ENCODE peak calls at places on chromosomes 6 and 20, in ten cellular contexts. N is frontal cortex; F is fibroblast of gingiva; D is NCI-H1092; B is stimulated activated CD8-positive, alpha-beta memory T cell treated with anti-CD3 and anti-CD28 coated beads, Interleukin-4, amount 100 ng/mL, for 1 hour; P is progenitor cell of endocrine pancreas; I is ELR; T is AG09309; S is heart left ventricle; J is MV-4-11. L is an unnamed sample.

GRCh38 chr6:33116881-33117711 is 41.3 kb downstream of the HLA-DPB1 start:
- DNase-seq in N (no peak), F (no peak), D (no peak), B (no peak), P (no peak), I (peak; percentile 12), T (no peak), S (no peak), J (no peak), L (no peak)

GRCh38 chr20:53736757-53737403 is 143.2 kb upstream of the ZNF217 start:
- DNase-seq in N (no peak), F (peak; percentile 36), D (no peak), B (no peak), P (no peak), I (peak; percentile 66), T (no peak), S (no peak), J (peak; percentile 86), L (no peak)

GRCh38 chr20:13029687-13030510 is 21.1 kb downstream of the SPTLC3 start:
- DNase-seq in N (no peak), F (peak; percentile 91), D (no peak), B (no peak), P (no peak), I (peak; percentile 97), T (peak; percentile 88), S (no peak), J (no peak), L (no peak)

GRCh38 chr6:169556758-169557505 is 144.9 kb downstream of the WDR27 start:
- DNase-seq in N (no peak), F (no peak), D (no peak), B (no peak), P (no peak), I (no peak), T (no peak), S (no peak), J (no peak), L (no peak)

GRCh38 chr6:134678436-134678889 is 271.4 kb downstream of the ALDH8A1 start:
- DNase-seq in N (no peak), F (peak; percentile 11), D (peak; percentile 76), B (no peak), P (no peak), I (no peak), T (no peak), S (peak; percentile 76), J (no peak), L (no peak)

GRCh38 chr20:38153011-38153329 is 12.1 kb downstream of the TGM2 start:
- DNase-seq in N (no peak), F (peak; percentile 52), D (no peak), B (no peak), P (no peak), I (peak; percentile 61), T (no peak), S (no peak), J (no peak), L (no peak)

GRCh38 chr6:2429460-2429859 is 184.1 kb upstream of the GMDS start:
- DNase-seq in N (no peak), F (peak; percentile 39), D (no peak), B (no peak), P (no peak), I (no peak), T (no peak), S (no peak), J (no peak), L (no peak)

GRCh38 chr6:167996424-167997199 is 859 bp upstream of the KIF25 start:
- DNase-seq in N (no peak), F (no peak), D (no peak), B (no peak), P (no peak), I (no peak), T (no peak), S (no peak), J (no peak), L (no peak)

GRCh38 chr6:56314683-56315523 is 67.5 kb upstream of the COL21A1 start:
- DNase-seq in N (no peak), F (no peak), D (peak; percentile 11), B (no peak), P (no peak), I (peak; percentile 67), T (no peak), S (no peak), J (no peak), L (no peak)

GRCh38 chr6:87155272-87155919 is at the start of gene ZNF292:
- DNase-seq in N (peak; percentile 77), F (peak; percentile 97), D (peak; percentile 95), B (peak; percentile 89), P (peak; percentile 92), I (peak; percentile 99), T (peak; percentile 83), S (peak; percentile 96), J (peak; percentile 95), L (peak; percentile 85)

GRCh38 chr6:166008441-166009369 is 158.9 kb downstream of the TBXT start:
- DNase-seq in N (no peak), F (peak; percentile 75), D (peak; percentile 14), B (no peak), P (peak; percentile 30), I (peak; percentile 69), T (no peak), S (peak; percentile 28), J (no peak), L (no peak)

GRCh38 chr6:158584236-158584651 is 24.4 kb downstream of the TMEM181 start:
- DNase-seq in N (no peak), F (no peak), D (no peak), B (no peak), P (no peak), I (no peak), T (no peak), S (no peak), J (no peak), L (no peak)

GRCh38 chr20:36875702-36876472 is at the start of gene TLDC2:
- DNase-seq in N (no peak), F (no peak), D (no peak), B (no peak), P (no peak), I (no peak), T (no peak), S (no peak), J (no peak), L (no peak)

GRCh38 chr20:20463933-20464374 is 96.0 kb downstream of the INSM1 start:
- DNase-seq in N (no peak), F (no peak), D (no peak), B (no peak), P (no peak), I (no peak), T (no peak), S (no peak), J (no peak), L (no peak)

GRCh38 chr20:46872315-46873211 is 22.1 kb upstream of the EYA2 start:
- DNase-seq in N (no peak), F (peak; percentile 38), D (no peak), B (no peak), P (no peak), I (peak; percentile 6), T (no peak), S (no peak), J (peak; percentile 7), L (no peak)

GRCh38 chr6:87561012-87561411 is 28.8 kb downstream of the RARS2 start:
- DNase-seq in N (no peak), F (no peak), D (no peak), B (no peak), P (no peak), I (no peak), T (no peak), S (no peak), J (no peak), L (no peak)

GRCh38 chr6:134347916-134348805 is 30.2 kb upstream of the SGK1 start:
- DNase-seq in N (no peak), F (peak; percentile 93), D (no peak), B (no peak), P (no peak), I (peak; percentile 93), T (peak; percentile 64), S (peak; percentile 64), J (no peak), L (no peak)

GRCh38 chr20:2871111-2871465 is 2.2 kb upstream of the PTPRA start:
- DNase-seq in N (no peak), F (peak; percentile 45), D (no peak), B (no peak), P (no peak), I (peak; percentile 18), T (no peak), S (no peak), J (peak; percentile 9), L (no peak)

GRCh38 chr20:39269031-39269461 is 306.9 kb downstream of the DHX35 start:
- DNase-seq in N (peak; percentile 40), F (no peak), D (no peak), B (no peak), P (peak; percentile 66), I (peak; percentile 39), T (no peak), S (peak; percentile 53), J (no peak), L (no peak)

GRCh38 chr6:159168536-159169192 is 536 bp upstream of the FNDC1 start:
- DNase-seq in N (no peak), F (no peak), D (peak; percentile 6), B (no peak), P (peak; percentile 39), I (peak; percentile 58), T (no peak), S (peak; percentile 61), J (no peak), L (no peak)

GRCh38 chr20:20375862-20376261 is 8.0 kb downstream of the INSM1 start:
- DNase-seq in N (no peak), F (no peak), D (no peak), B (no peak), P (no peak), I (no peak), T (no peak), S (no peak), J (peak; percentile 26), L (no peak)

GRCh38 chr6:89411019-89411268 is 1.1 kb downstream of the RRAGD start:
- DNase-seq in N (no peak), F (no peak), D (no peak), B (no peak), P (no peak), I (no peak), T (no peak), S (peak; percentile 28), J (no peak), L (peak; percentile 4)

GRCh38 chr6:143443096-143443495 is 7.4 kb downstream of the ADAT2 start:
- DNase-seq in N (no peak), F (no peak), D (no peak), B (no peak), P (no peak), I (no peak), T (no peak), S (no peak), J (no peak), L (no peak)

GRCh38 chr6:2514965-2515543 is 235.7 kb downstream of the MYLK4 start:
- DNase-seq in N (no peak), F (no peak), D (no peak), B (no peak), P (no peak), I (no peak), T (no peak), S (no peak), J (no peak), L (no peak)

GRCh38 chr20:44800398-44801046 is 9.8 kb downstream of the RIMS4 start:
- DNase-seq in N (no peak), F (no peak), D (no peak), B (no peak), P (no peak), I (peak; percentile 16), T (no peak), S (no peak), J (no peak), L (no peak)

GRCh38 chr6:30646450-30647038 is 389 bp upstream of the C6orf136 start:
- DNase-seq in N (no peak), F (no peak), D (no peak), B (peak; percentile 91), P (peak; percentile 79), I (no peak), T (peak; percentile 54), S (no peak), J (peak; percentile 89), L (peak; percentile 92)

GRCh38 chr6:1382883-1383728 is 6.3 kb upstream of the FOXF2 start:
- DNase-seq in N (no peak), F (no peak), D (no peak), B (no peak), P (no peak), I (no peak), T (no peak), S (no peak), J (no peak), L (no peak)

GRCh38 chr6:109304284-109305015 is 77.8 kb downstream of the CD164 start:
- DNase-seq in N (no peak), F (no peak), D (no peak), B (no peak), P (no peak), I (no peak), T (no peak), S (no peak), J (peak; percentile 80), L (no peak)